ENCODE peak calls at places on chromosomes 13 and 19, in five cellular contexts. One of them, this sample, is unnamed.

GRCh38 chr13:107205318-107206112 is 637.6 kb upstream of the ARGLU1 start:
- DNase-seq in endothelial cell: peak
- DNase-seq in LoVo: peak
- DNase-seq in RPMI7951: peak
- DNase-seq in anterior cingulate cortex: no peak
- DNase-seq in this sample: peak

GRCh38 chr13:20984879-20985278 is 76.5 kb downstream of the LATS2 start:
- DNase-seq in endothelial cell: no peak
- DNase-seq in LoVo: no peak
- DNase-seq in RPMI7951: no peak
- DNase-seq in anterior cingulate cortex: no peak
- DNase-seq in this sample: no peak

GRCh38 chr19:815079-815774 is 6.5 kb downstream of the PLPPR3 start:
- DNase-seq in endothelial cell: no peak
- DNase-seq in LoVo: no peak
- DNase-seq in RPMI7951: no peak
- DNase-seq in anterior cingulate cortex: no peak
- DNase-seq in this sample: no peak

GRCh38 chr19:41575998-41576397 is at the start of gene CEACAM21:
- DNase-seq in endothelial cell: no peak
- DNase-seq in LoVo: no peak
- DNase-seq in RPMI7951: peak
- DNase-seq in anterior cingulate cortex: no peak
- DNase-seq in this sample: no peak

GRCh38 chr19:39408392-39409206 is 2.0 kb downstream of the ZFP36 start:
- DNase-seq in endothelial cell: no peak
- DNase-seq in LoVo: peak
- DNase-seq in RPMI7951: peak
- DNase-seq in anterior cingulate cortex: no peak
- DNase-seq in this sample: no peak

GRCh38 chr13:110923777-110924638 is 9.1 kb upstream of the ANKRD10 start:
- DNase-seq in endothelial cell: no peak
- DNase-seq in LoVo: no peak
- DNase-seq in RPMI7951: no peak
- DNase-seq in anterior cingulate cortex: no peak
- DNase-seq in this sample: no peak

GRCh38 chr19:17526922-17527321 is 15.5 kb downstream of the PGLS start:
- DNase-seq in endothelial cell: no peak
- DNase-seq in LoVo: no peak
- DNase-seq in RPMI7951: no peak
- DNase-seq in anterior cingulate cortex: no peak
- DNase-seq in this sample: no peak

GRCh38 chr19:925912-926594 is at the start of gene ARID3A:
- DNase-seq in endothelial cell: peak
- DNase-seq in LoVo: no peak
- DNase-seq in RPMI7951: no peak
- DNase-seq in anterior cingulate cortex: no peak
- DNase-seq in this sample: no peak

GRCh38 chr19:45162464-45163143 is 1.8 kb upstream of the NKPD1 start:
- DNase-seq in endothelial cell: no peak
- DNase-seq in LoVo: no peak
- DNase-seq in RPMI7951: no peak
- DNase-seq in anterior cingulate cortex: no peak
- DNase-seq in this sample: no peak

GRCh38 chr19:10104665-10105221 is 1.4 kb upstream of the PPAN start:
- DNase-seq in endothelial cell: no peak
- DNase-seq in LoVo: no peak
- DNase-seq in RPMI7951: no peak
- DNase-seq in anterior cingulate cortex: no peak
- DNase-seq in this sample: no peak

GRCh38 chr19:13744179-13744578 is 20.1 kb upstream of the MRI1 start:
- DNase-seq in endothelial cell: no peak
- DNase-seq in LoVo: no peak
- DNase-seq in RPMI7951: no peak
- DNase-seq in anterior cingulate cortex: no peak
- DNase-seq in this sample: no peak

GRCh38 chr19:42290523-42291436 is 11.2 kb upstream of the PRR19 start:
- DNase-seq in endothelial cell: peak
- DNase-seq in LoVo: no peak
- DNase-seq in RPMI7951: peak
- DNase-seq in anterior cingulate cortex: no peak
- DNase-seq in this sample: no peak

GRCh38 chr13:41463823-41464602 is 6.7 kb downstream of the RGCC start:
- DNase-seq in endothelial cell: no peak
- DNase-seq in LoVo: no peak
- DNase-seq in RPMI7951: no peak
- DNase-seq in anterior cingulate cortex: no peak
- DNase-seq in this sample: no peak

GRCh38 chr19:10368101-10368803 is 12.1 kb downstream of the TYK2 start:
- DNase-seq in endothelial cell: no peak
- DNase-seq in LoVo: no peak
- DNase-seq in RPMI7951: no peak
- DNase-seq in anterior cingulate cortex: no peak
- DNase-seq in this sample: no peak

GRCh38 chr19:38395381-38396127 is 7.1 kb downstream of the SPRED3 start:
- DNase-seq in endothelial cell: no peak
- DNase-seq in LoVo: no peak
- DNase-seq in RPMI7951: no peak
- DNase-seq in anterior cingulate cortex: no peak
- DNase-seq in this sample: no peak

GRCh38 chr19:14248578-14249011 is 42.6 kb upstream of the ADGRL1 start:
- DNase-seq in endothelial cell: peak
- DNase-seq in LoVo: no peak
- DNase-seq in RPMI7951: peak
- DNase-seq in anterior cingulate cortex: peak
- DNase-seq in this sample: no peak

GRCh38 chr19:38385057-38385803 is 2.6 kb downstream of the GGN start:
- DNase-seq in endothelial cell: no peak
- DNase-seq in LoVo: no peak
- DNase-seq in RPMI7951: no peak
- DNase-seq in anterior cingulate cortex: no peak
- DNase-seq in this sample: no peak

GRCh38 chr13:87669379-87669978 is 1.7 kb upstream of the SLITRK5 start:
- DNase-seq in endothelial cell: no peak
- DNase-seq in LoVo: peak
- DNase-seq in RPMI7951: no peak
- DNase-seq in anterior cingulate cortex: no peak
- DNase-seq in this sample: no peak

GRCh38 chr13:70630247-70630646 is 522.0 kb upstream of the KLHL1 start:
- DNase-seq in endothelial cell: no peak
- DNase-seq in LoVo: no peak
- DNase-seq in RPMI7951: no peak
- DNase-seq in anterior cingulate cortex: no peak
- DNase-seq in this sample: no peak

GRCh38 chr13:50654341-50654740 is 189.2 kb downstream of the DLEU7 start:
- DNase-seq in endothelial cell: no peak
- DNase-seq in LoVo: no peak
- DNase-seq in RPMI7951: no peak
- DNase-seq in anterior cingulate cortex: no peak
- DNase-seq in this sample: no peak

GRCh38 chr19:45814851-45815481 is at the start of gene RSPH6A:
- DNase-seq in endothelial cell: peak
- DNase-seq in LoVo: no peak
- DNase-seq in RPMI7951: no peak
- DNase-seq in anterior cingulate cortex: no peak
- DNase-seq in this sample: no peak

GRCh38 chr19:28296506-28296905 is 916.4 kb downstream of the UQCRFS1 start:
- DNase-seq in endothelial cell: no peak
- DNase-seq in LoVo: no peak
- DNase-seq in RPMI7951: peak
- DNase-seq in anterior cingulate cortex: no peak
- DNase-seq in this sample: no peak

GRCh38 chr19:13150187-13150918 is at the start of the genes IER2 and STX10:
- DNase-seq in endothelial cell: peak
- DNase-seq in LoVo: peak
- DNase-seq in RPMI7951: peak
- DNase-seq in anterior cingulate cortex: peak
- DNase-seq in this sample: peak

This sample was measured in frontal cortex.